ENCODE peak calls at places on chromosomes 4 and X, in six cellular contexts. I, J, G, K, D and Z are unnamed samples.

GRCh38 chr4:156255608-156256007 is 301.9 kb upstream of the CTSO start:
- DNase-seq in I (peak), G (no peak), K (no peak), D (no peak), J (no peak), Z (no peak)

GRCh38 chr4:120266602-120267001 is 200.0 kb upstream of the MAD2L1 start:
- DNase-seq in K (no peak), I (no peak), G (no peak), D (no peak), J (no peak), Z (no peak)

GRCh38 chr4:139887378-139887801 is 221.8 kb downstream of the MGST2 start:
- DNase-seq in I (peak), K (no peak), D (no peak), G (peak), J (no peak), Z (no peak)

GRCh38 chrX:103626855-103627254 is 1.9 kb upstream of the TCEAL1 start:
- DNase-seq in J (no peak), I (peak), G (peak), K (no peak), D (no peak), Z (no peak)

GRCh38 chr4:143251781-143252180 is 67.1 kb downstream of the USP38 start:
- DNase-seq in K (no peak), I (no peak), G (peak), J (no peak), D (no peak), Z (no peak)

GRCh38 chrX:46617906-46618305 is 44.3 kb downstream of the CHST7 start:
- DNase-seq in G (no peak), K (no peak), D (no peak), J (no peak), I (no peak), Z (no peak)

GRCh38 chrX:124232523-124233201 is 99.8 kb upstream of the TEX13D start:
- DNase-seq in I (no peak), J (no peak), D (no peak), K (no peak), G (no peak), Z (peak)

GRCh38 chr4:40662962-40663604 is 33.4 kb upstream of the RBM47 start:
- DNase-seq in J (no peak), K (no peak), G (peak), I (peak), D (no peak), Z (no peak)

GRCh38 chr4:131054489-131055019 is 1958.6 kb downstream of the C4orf33 start:
- DNase-seq in D (peak), J (peak), G (no peak), K (no peak), I (no peak), Z (peak)

GRCh38 chr4:180052629-180053028 is 2190.6 kb upstream of the TENM3 start:
- DNase-seq in K (no peak), I (no peak), D (no peak), G (no peak), J (no peak), Z (no peak)

GRCh38 chr4:88697588-88698329 is at the start of gene NAP1L5:
- DNase-seq in I (peak), J (peak), G (peak), D (peak), K (no peak), Z (peak)

GRCh38 chrX:133645977-133646750 is 230.9 kb upstream of the GPC4 start:
- DNase-seq in G (peak), J (no peak), D (no peak), I (peak), K (no peak), Z (no peak)

GRCh38 chr4:3771167-3771809 is 5.1 kb downstream of the ADRA2C start:
- DNase-seq in G (no peak), I (no peak), J (no peak), K (no peak), D (no peak), Z (no peak)

GRCh38 chr4:121773873-121774272 is 8.9 kb upstream of the SMIM43 start:
- DNase-seq in K (no peak), G (no peak), D (no peak), J (no peak), I (no peak), Z (peak)

GRCh38 chr4:121777625-121778024 is 12.7 kb upstream of the SMIM43 start:
- DNase-seq in G (no peak), K (no peak), I (no peak), D (no peak), J (no peak), Z (no peak)

GRCh38 chr4:121783210-121783609 is 17.9 kb upstream of the EXOSC9 start:
- DNase-seq in I (no peak), K (no peak), J (no peak), D (no peak), G (no peak), Z (no peak)

GRCh38 chr4:121776610-121777401 is 11.8 kb upstream of the SMIM43 start:
- DNase-seq in K (no peak), D (no peak), G (no peak), J (no peak), I (no peak), Z (no peak)

DNA sequence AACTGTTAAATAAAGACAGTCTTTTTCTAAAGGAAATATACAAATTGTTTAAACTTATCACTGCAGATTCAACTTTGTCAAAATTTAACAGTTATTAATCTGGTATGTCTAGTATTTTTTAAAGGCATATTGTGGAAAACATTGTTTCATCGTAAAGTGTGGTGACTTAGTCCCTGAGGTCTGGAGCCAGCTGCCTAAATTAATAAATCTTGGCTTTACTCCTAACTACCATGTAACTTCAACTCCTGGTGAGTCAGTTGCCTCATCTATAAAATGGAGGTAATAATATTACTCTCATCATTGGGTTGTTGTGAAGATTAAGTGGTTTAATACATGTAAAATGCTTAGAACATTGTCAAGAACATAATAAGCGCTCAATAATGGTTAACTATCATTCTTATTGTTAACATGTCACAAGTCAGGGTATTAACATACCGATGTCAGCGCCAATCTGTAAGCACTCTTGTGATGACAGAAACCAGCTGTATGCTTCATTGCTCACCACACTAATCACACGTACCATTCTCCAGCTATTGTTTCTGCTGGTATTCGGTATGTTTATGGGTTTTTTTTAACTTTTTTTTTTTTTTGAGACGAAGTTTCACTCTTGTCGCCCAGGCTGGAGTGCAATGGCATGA is 14.1 kb upstream of the SMIM43 start:
- DNase-seq in K (no peak), I (no peak), J (no peak), G (peak), D (no peak), Z (no peak)
- H3K4me2 ChIP-seq in K (no peak), I (no peak), J (no peak), G (peak), D (no peak), Z (no peak)

GRCh38 chr4:8268901-8269534 is 536 bp upstream of the HTRA3 start:
- DNase-seq in I (no peak), K (no peak), D (no peak), G (no peak), J (no peak), Z (no peak)
- H2BK120ac ChIP-seq in I (peak), K (no peak), D (no peak), G (peak), J (no peak), Z (no peak)

DNA sequence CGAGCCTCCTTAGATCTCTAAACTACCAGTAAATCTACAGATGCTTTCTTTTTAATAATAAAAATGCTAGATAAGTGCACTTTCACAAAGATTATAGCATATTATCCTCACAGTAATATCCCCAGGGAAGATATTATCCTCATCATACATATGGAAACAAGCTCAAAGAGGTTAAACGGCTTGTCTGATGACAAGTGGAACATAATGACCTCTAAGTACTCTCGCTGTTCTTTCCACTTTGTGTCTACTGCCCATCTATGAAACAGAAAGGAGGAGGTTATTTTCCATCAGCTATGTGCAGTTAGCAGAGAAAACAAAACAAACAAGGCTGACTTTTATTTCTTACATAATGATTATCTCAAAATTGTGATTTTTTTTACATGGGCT is 42.8 kb upstream of the PRDM8 start:
- DNase-seq in D (no peak), J (no peak), K (no peak), G (no peak), I (no peak), Z (no peak)
- H3K4me2 ChIP-seq in D (no peak), J (no peak), K (no peak), G (no peak), I (no peak), Z (no peak)

DNA sequence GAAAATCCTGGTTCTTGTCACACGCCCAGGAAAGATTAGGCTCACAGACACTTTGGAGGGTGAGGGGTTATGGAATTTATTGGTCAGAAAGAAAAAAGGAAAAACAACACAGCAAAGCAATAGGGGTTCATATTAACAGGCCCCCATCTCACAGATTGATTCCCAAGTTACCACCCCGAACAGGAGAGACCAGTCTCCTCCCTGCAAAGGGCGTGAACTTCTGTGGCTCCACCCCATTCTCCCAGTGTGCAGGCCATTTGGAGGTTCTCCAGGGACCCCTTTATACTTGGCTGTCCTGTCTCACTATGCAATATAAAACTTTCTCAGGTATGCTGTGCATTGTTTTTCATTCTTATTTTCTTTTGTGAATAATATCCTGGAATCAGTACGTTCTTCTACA is 7.4 kb downstream of the FGF2 start:
- DNase-seq in K (no peak), G (no peak), J (peak), D (no peak), I (no peak), Z (no peak)
- H2BK120ac ChIP-seq in K (no peak), G (no peak), J (no peak), D (no peak), I (no peak), Z (no peak)

GRCh38 chr4:118911162-118911791 is 22.6 kb downstream of the SYNPO2 start:
- DNase-seq in K (no peak), G (peak), J (no peak), D (no peak), I (no peak), Z (no peak)
- H3K4me2 ChIP-seq in K (no peak), G (peak), J (no peak), D (no peak), I (peak), Z (no peak)

GRCh38 chr4:152996672-152997071 is 60.5 kb downstream of the FHDC1 start:
- DNase-seq in G (no peak), D (no peak), J (no peak), I (no peak), K (no peak), Z (no peak)
- H2BK120ac ChIP-seq in G (no peak), D (no peak), J (no peak), I (no peak), K (no peak), Z (no peak)

DNA sequence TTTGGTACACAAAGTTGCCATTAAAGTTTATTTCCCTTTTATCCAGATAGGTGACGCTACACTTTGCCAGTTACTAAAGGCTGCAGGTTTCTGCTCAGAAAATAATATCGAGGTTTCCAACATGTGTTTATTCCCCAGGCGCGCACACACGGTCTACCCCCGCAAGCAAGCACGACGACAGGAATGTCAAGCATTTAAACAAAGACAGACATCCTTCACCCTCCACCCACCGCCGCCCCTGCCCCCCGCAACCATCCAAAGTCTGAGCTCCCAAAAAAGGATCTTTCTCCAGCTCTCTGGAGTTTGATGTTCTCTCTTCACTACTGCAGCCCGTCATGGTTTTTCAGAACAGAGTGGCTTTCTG is 1.3 kb upstream of the PCDH7 start:
- DNase-seq in J (no peak), I (peak), G (peak), D (no peak), K (peak), Z (peak)
- H3K4me2 ChIP-seq in J (peak), I (peak), G (peak), D (peak), K (peak), Z (peak)